ENCODE peak calls at places on chromosomes 1 and 21, in six cellular contexts. L is A549, X is K562, T is endothelial cell of umbilical vein, J is HepG2, P is GM12878. D is an unnamed sample.

GRCh38 chr1:100164226-100164625 is 13.8 kb downstream of the LRRC39 start:
- DNase-seq in L (no peak), X (no peak), T (no peak), J (no peak), P (no peak), D (no peak)

GRCh38 chr1:206839857-206840256 is 25.6 kb upstream of the IL20 start:
- DNase-seq in L (peak), X (no peak), T (no peak), J (no peak), P (no peak), D (no peak)

GRCh38 chr1:26833432-26834405 is 7.2 kb downstream of the ZDHHC18 start:
- DNase-seq in L (no peak), X (no peak), T (no peak), J (no peak), P (peak), D (peak)

GRCh38 chr1:171913385-171913784 is 72.1 kb downstream of the DNM3 start:
- DNase-seq in L (peak), X (no peak), T (peak), J (peak), P (no peak), D (no peak)

GRCh38 chr1:160022330-160023310 is 9.2 kb downstream of the PIGM start:
- DNase-seq in L (no peak), X (no peak), T (no peak), J (no peak), P (no peak), D (no peak)

GRCh38 chr1:60132108-60132507 is 58.5 kb upstream of the C1orf87 start:
- DNase-seq in L (no peak), X (no peak), T (no peak), J (no peak), P (no peak), D (no peak)

GRCh38 chr21:32771134-32771523 is 426 bp downstream of the PAXBP1 start:
- DNase-seq in L (peak), X (peak), T (no peak), J (peak), P (no peak), D (peak)

GRCh38 chr1:30670195-30671060 is 53.0 kb downstream of the MATN1 start:
- DNase-seq in L (no peak), X (no peak), T (no peak), J (no peak), P (no peak), D (no peak)

GRCh38 chr1:1567831-1568380 is 6.8 kb downstream of the SSU72 start:
- DNase-seq in L (no peak), X (no peak), T (no peak), J (no peak), P (no peak), D (no peak)
- TF ChIP-seq MAX in L (no peak), X (no peak), T (no peak), J (no peak), P (no peak), D (no peak)

GRCh38 chr1:23169219-23169575 is 541 bp upstream of the LUZP1 start:
- DNase-seq in L (no peak), X (no peak), T (no peak), J (no peak), P (no peak), D (no peak)

GRCh38 chr1:23168462-23169218 is at the start of gene LUZP1:
- DNase-seq in L (peak), X (peak), T (peak), J (peak), P (no peak), D (peak)

GRCh38 chr1:23167353-23168078 is 1.1 kb downstream of the LUZP1 start:
- DNase-seq in L (no peak), X (peak), T (peak), J (peak), P (no peak), D (peak)

GRCh38 chr1:23166854-23167253 is 1.8 kb downstream of the LUZP1 start:
- DNase-seq in L (no peak), X (no peak), T (no peak), J (no peak), P (no peak), D (no peak)

DNA sequence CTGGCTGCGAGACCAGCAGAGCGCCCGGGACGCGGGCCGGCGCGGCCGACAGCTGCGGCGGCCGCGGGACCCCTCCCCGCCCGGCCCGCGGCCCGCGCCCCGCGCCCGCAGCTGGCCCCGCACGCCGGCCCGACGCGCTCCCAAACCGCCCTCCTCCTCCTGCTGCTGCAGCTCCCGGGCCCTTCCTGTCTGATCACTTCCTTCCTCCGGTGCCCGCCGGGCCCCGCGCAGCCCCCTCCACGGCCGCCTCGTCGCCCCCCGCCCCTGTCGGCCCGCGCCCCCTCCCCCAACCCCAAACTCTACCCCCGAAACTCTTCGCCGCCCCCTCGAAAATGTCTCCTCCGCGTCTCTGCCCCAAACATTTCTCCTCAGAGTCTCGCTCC is 586 bp downstream of the LUZP1 start:
- DNase-seq in L (no peak), X (no peak), T (no peak), J (no peak), P (no peak), D (peak)
- TF ChIP-seq MYC in L (no peak), X (no peak), T (no peak), J (no peak), P (no peak), D (no peak)

GRCh38 chr1:152225678-152226077 is 1.7 kb upstream of the HRNR start:
- DNase-seq in L (no peak), X (no peak), T (no peak), J (no peak), P (no peak), D (no peak)
- TF ChIP-seq MAX in L (no peak), X (no peak), T (no peak), J (no peak), P (no peak), D (no peak)

GRCh38 chr1:107142370-107142668 is 1.5 kb downstream of the NTNG1 start:
- DNase-seq in L (no peak), X (no peak), T (no peak), J (no peak), P (no peak), D (no peak)

GRCh38 chr1:107139833-107140702 is 771 bp upstream of the NTNG1 start:
- DNase-seq in L (no peak), X (no peak), T (peak), J (no peak), P (no peak), D (peak)

GRCh38 chr1:107138767-107139445 is 1.9 kb upstream of the NTNG1 start:
- DNase-seq in L (no peak), X (no peak), T (no peak), J (no peak), P (no peak), D (no peak)

GRCh38 chr1:107140703-107141490 is at the start of gene NTNG1:
- DNase-seq in L (no peak), X (no peak), T (no peak), J (no peak), P (no peak), D (no peak)

DNA sequence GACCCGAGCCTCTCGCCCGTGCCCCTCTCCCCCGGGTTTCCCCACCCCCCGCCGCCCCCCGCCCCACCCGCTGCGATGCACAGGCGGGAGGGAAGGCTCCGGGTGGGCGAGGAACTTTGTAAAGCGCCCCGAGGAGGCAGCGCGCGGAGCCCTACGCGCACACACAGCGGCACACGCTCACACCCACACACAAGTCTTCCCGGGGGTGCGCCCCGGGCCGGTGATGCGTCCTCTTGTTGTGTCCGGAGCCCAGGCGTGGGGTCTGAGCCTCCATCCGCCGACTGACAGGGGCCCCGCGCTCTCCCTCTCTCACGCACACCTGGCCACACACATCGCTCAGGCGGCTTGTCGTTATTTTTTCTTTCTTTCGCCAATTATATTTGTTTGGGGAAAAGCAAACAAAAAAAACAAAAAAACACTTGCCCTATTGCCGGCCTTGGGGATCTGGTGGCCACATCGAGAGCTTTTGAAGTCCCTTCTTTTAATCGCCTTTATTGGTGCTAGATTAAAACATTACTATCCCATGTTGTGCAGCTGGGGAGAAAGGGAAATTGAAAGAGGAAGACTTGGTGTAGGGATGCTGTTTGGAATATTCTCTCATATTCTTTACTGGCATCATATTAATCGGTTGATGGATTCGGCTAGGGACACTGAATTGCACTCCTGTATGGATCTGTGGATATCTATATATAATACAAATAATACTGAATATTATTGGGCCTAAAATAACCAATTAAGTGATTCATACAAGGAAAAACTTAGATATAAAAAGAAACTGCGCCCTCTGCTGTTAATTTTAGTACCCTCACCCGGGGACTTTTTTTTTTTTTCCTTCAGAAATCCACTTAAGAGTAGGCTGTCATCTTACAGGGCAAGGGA is 891 bp downstream of the NTNG1 start:
- DNase-seq in L (peak), X (peak), T (peak), J (peak), P (no peak), D (peak)
- TF ChIP-seq MYC in L (no peak), X (no peak), T (no peak), J (no peak), P (no peak), D (no peak)